ENCODE peak calls at places on chromosomes 7 and 10, in seven cellular contexts. C is stomach, H is HCT116, L is endothelial cell of umbilical vein, S is mucosa of descending colon, R is heart right ventricle, N is mammary epithelial cell. G is an unnamed sample. For H3K4me1 and H3K9me3, the result is how much of the 10 kb centered on the place peaks cover.

GRCh38 chr7:47647213-47647985 is 65.5 kb upstream of the TNS3 start:
- DNase-seq in H (no peak), L (no peak), C (no peak), N (no peak), S (no peak), R (no peak), G (no peak)

GRCh38 chr7:71005109-71005508 is 126.8 kb upstream of the GALNT17 start:
- DNase-seq in N (no peak), H (no peak), C (no peak), L (no peak), R (no peak), S (no peak), G (no peak)

GRCh38 chr7:99974681-99975080 is 1.1 kb downstream of the AZGP1 start:
- DNase-seq in L (no peak), H (no peak), S (no peak), C (no peak), R (no peak), N (no peak), G (no peak)

GRCh38 chr10:112271982-112272381 is 11.2 kb upstream of the TECTB start:
- DNase-seq in L (no peak), H (no peak), S (no peak), C (no peak), N (peak), R (no peak), G (no peak)

GRCh38 chr10:94403034-94403822 is 887 bp downstream of the TBC1D12 start:
- DNase-seq in R (peak), C (peak), N (peak), H (peak), L (peak), S (peak), G (peak)

GRCh38 chr10:123274513-123275182 is 120.4 kb downstream of the BUB3 start:
- DNase-seq in L (no peak), C (no peak), H (no peak), S (no peak), R (no peak), N (no peak), G (no peak)

GRCh38 chr7:47170516-47170915 is 411.4 kb downstream of the TNS3 start:
- DNase-seq in L (no peak), R (no peak), C (no peak), H (no peak), N (no peak), S (no peak), G (no peak)

GRCh38 chr10:4767033-4767814 is 58.8 kb upstream of the AKR1E2 start:
- DNase-seq in C (no peak), H (peak), L (peak), N (peak), R (peak), S (no peak), G (peak)

GRCh38 chr10:76306859-76307258 is 875.4 kb downstream of the LRMDA start:
- DNase-seq in L (no peak), H (no peak), S (no peak), R (no peak), C (no peak), N (no peak), G (no peak)

GRCh38 chr7:134856692-134857091 is 77.3 kb downstream of the CALD1 start:
- DNase-seq in R (no peak), H (no peak), N (no peak), S (no peak), L (peak), C (no peak), G (no peak)

GRCh38 chr10:12587408-12587807 is 238.1 kb downstream of the CAMK1D start:
- DNase-seq in H (no peak), L (no peak), R (no peak), C (no peak), N (no peak), S (no peak), G (no peak)

GRCh38 chr10:34667177-34667576 is 147.9 kb downstream of the PARD3 start:
- DNase-seq in R (no peak), H (no peak), C (no peak), S (no peak), N (no peak), L (no peak), G (no peak)

GRCh38 chr10:75407716-75408511 is 6.3 kb upstream of the ZNF503 start:
- DNase-seq in R (peak), C (peak), L (no peak), N (peak), H (no peak), S (peak), G (no peak)

GRCh38 chr7:93150200-93150835 is 2.1 kb upstream of the SAMD9L start:
- DNase-seq in S (no peak), L (no peak), N (peak), C (no peak), R (no peak), H (no peak), G (peak)

GRCh38 chr7:20220824-20221547 is 3.8 kb upstream of the MACC1 start:
- DNase-seq in L (no peak), S (no peak), R (no peak), N (peak), H (no peak), C (no peak), G (no peak)

GRCh38 chr10:16941067-16941466 is 123.8 kb upstream of the RSU1 start:
- DNase-seq in H (no peak), S (no peak), C (no peak), N (no peak), R (no peak), L (no peak), G (no peak)

GRCh38 chr10:86693721-86694369 is 25.5 kb downstream of the LDB3 start:
- DNase-seq in N (no peak), L (peak), R (peak), C (peak), S (no peak), H (no peak), G (peak)

GRCh38 chr10:42981358-42982236 is 95.3 kb upstream of the RET start:
- DNase-seq in L (no peak), H (no peak), C (peak), N (no peak), S (no peak), R (no peak), G (peak)

GRCh38 chr10:129932182-129932581 is 31.9 kb downstream of the EBF3 start:
- DNase-seq in C (no peak), L (no peak), R (no peak), H (no peak), N (no peak), S (no peak), G (no peak)

GRCh38 chr10:112826018-112826697 is 123.9 kb upstream of the TCF7L2 start:
- DNase-seq in N (no peak), R (no peak), H (no peak), L (no peak), C (no peak), S (no peak), G (no peak)

GRCh38 chr7:3552499-3552898 is 251.4 kb downstream of the SDK1 start:
- DNase-seq in N (peak), C (no peak), H (no peak), L (no peak), R (no peak), S (no peak), G (no peak)

GRCh38 chr7:100671353-100672327 is 1.9 kb upstream of the GNB2 start:
- DNase-seq in C (no peak), S (no peak), H (no peak), L (no peak), N (no peak), R (no peak), G (no peak)

GRCh38 chr10:69965086-69965485 is 87.6 kb upstream of the MACROH2A2 start:
- DNase-seq in N (no peak), L (no peak), R (no peak), C (no peak), S (no peak), H (no peak), G (no peak)

GRCh38 chr10:124646483-124647352 is 97.5 kb downstream of the FAM53B start:
- DNase-seq in H (no peak), R (peak), S (no peak), C (peak), N (no peak), L (peak), G (peak)

GRCh38 chr10:47020491-47020890 is 109.3 kb downstream of the PTPN20 start:
- DNase-seq in R (no peak), N (peak), H (no peak), L (peak), S (no peak), C (peak), G (no peak)

GRCh38 chr7:17326378-17326777 is 27.9 kb downstream of the AHR start:
- DNase-seq in R (no peak), S (no peak), H (no peak), N (no peak), C (no peak), L (no peak), G (peak)

GRCh38 chr10:128325788-128326187 is 199.6 kb upstream of the MKI67 start:
- DNase-seq in L (no peak), N (no peak), R (no peak), C (no peak), S (no peak), H (no peak), G (no peak)

GRCh38 chr10:132408823-132409666 is 12.0 kb downstream of the PWWP2B start:
- DNase-seq in R (no peak), L (no peak), S (peak), H (no peak), N (no peak), C (peak), G (no peak)

GRCh38 chr10:132407243-132407746 is 10.3 kb downstream of the PWWP2B start:
- DNase-seq in N (no peak), L (no peak), R (peak), C (peak), H (no peak), S (peak), G (peak)

GRCh38 chr10:132409667-132410028 is 12.6 kb downstream of the PWWP2B start:
- DNase-seq in C (no peak), N (no peak), L (no peak), R (no peak), H (no peak), S (peak), G (no peak)

GRCh38 chr10:132407846-132408278 is 10.9 kb downstream of the PWWP2B start:
- DNase-seq in S (peak), R (no peak), L (peak), C (peak), N (peak), H (no peak), G (peak)

DNA sequence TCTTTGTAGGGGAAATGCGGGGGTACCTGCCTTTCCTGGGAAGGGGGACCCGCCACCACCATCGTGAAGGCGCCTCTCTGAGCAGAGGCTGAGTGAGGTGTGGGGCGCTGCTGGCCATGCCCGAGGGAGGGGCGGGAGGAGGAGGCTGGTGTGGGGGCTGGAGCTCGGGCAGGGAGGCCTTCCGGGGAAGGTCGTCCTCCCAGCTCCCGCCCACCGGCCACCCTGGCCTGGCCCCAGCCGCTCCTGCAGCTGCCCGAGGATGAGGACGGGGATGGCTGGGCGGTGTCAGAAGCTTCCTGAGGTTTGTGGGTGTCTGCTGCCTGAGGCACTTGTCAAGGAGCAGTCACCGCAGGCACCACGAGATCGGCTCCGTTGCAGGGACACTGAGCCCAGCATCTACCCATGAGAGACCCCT is 11.4 kb downstream of the PWWP2B start:
- DNase-seq in H (no peak), S (peak), L (no peak), C (no peak), N (peak), R (no peak), G (no peak)
- H3K4me3 ChIP-seq in H (no peak), S (no peak), L (no peak), C (peak), N (peak), R (peak), G (no peak)

GRCh38 chr10:102773986-102774385 is 30.2 kb downstream of the WBP1L start:
- DNase-seq in L (peak), R (peak), H (no peak), C (no peak), N (no peak), S (no peak), G (no peak)
- H3K4me1 ChIP-seq in L (half or more), R (half or more), H (under half), C (half or more), N (under half), S (under half), G (under half)

GRCh38 chr7:57348646-57349269 is 101.2 kb upstream of the ZNF716 start:
- DNase-seq in C (no peak), H (no peak), S (no peak), N (no peak), L (no peak), R (peak), G (no peak)
- H3K9me3 ChIP-seq in C (under half), H (under half), S (half or more), N (half or more), L (under half), R (half or more), G (under half)

GRCh38 chr7:4726568-4726967 is 44.5 kb downstream of the FOXK1 start:
- DNase-seq in R (no peak), N (no peak), C (no peak), H (no peak), S (no peak), L (no peak), G (no peak)

GRCh38 chr7:4725014-4725951 is 43.2 kb downstream of the FOXK1 start:
- DNase-seq in L (peak), H (no peak), C (peak), S (peak), R (peak), N (peak), G (peak)

GRCh38 chr7:4727914-4728705 is 46.0 kb downstream of the FOXK1 start:
- DNase-seq in N (no peak), S (no peak), R (no peak), H (no peak), L (no peak), C (no peak), G (no peak)

GRCh38 chr7:4724648-4725013 is 42.5 kb downstream of the FOXK1 start:
- DNase-seq in L (peak), R (no peak), S (no peak), N (peak), H (no peak), C (no peak), G (no peak)

DNA sequence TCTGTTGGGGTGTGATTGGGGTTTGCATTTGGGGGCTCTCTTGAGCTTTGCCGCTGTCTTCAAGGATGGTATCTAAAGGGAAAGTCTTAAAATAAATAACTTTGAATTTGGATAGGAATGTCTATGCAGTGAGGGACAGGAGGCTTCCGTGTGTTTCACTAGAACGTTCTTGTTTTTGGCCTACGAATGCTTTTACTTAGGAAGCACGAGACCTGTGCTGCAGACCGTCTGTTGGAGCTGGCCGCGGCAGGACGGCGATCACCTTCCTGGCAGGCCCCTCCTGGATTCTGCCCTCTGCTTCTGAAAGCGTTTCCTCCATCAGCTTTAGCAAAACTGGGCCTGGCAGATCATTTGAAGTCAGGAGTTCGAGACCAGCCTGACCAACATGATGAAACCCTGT is 44.0 kb downstream of the FOXK1 start:
- DNase-seq in N (no peak), S (no peak), H (no peak), L (peak), C (no peak), R (no peak), G (no peak)
- H3K4me3 ChIP-seq in N (peak), S (no peak), H (no peak), L (peak), C (peak), R (peak), G (no peak)

GRCh38 chr10:29030855-29031254 is 258.0 kb upstream of the LYZL1 start:
- DNase-seq in S (no peak), R (no peak), L (no peak), N (no peak), C (no peak), H (no peak), G (no peak)
- H3K4me1 ChIP-seq in S (under half), R (under half), L (under half), N (under half), C (under half), H (under half), G (under half)

DNA sequence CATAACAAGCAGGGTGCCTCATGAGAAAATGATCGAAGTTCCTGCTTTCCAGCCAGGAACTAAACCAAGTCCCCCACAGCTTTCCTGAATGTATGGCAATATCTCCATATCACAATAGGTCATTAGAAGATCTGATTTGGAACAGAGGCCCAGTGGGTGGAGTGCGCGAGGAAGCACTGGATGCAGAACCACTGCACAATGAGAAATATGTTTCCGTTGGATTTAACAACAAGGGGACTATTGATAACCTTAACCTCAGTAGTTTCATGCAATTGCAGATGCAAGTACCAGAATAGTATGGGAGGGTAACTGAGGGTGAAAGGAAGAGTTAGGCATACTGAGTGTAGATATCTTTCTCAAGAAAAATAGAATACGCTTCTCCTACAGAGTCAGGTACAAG is 45.3 kb downstream of the ZPBP start:
- DNase-seq in L (no peak), S (no peak), H (no peak), N (no peak), R (no peak), C (no peak), G (no peak)
- H3K9me3 ChIP-seq in L (under half), S (under half), H (under half), N (under half), R (under half), C (under half), G (under half)